ENCODE peak calls at places on chromosome 17, in five cellular contexts. One of them, this sample, is unnamed.

GRCh38 chr17:19744492-19744891 is 3.6 kb downstream of the ALDH3A1 start:
- DNase-seq in H1: no peak
- DNase-seq in GM23338: no peak
- DNase-seq in HepG2: no peak
- DNase-seq in K562: no peak
- DNase-seq in this sample: no peak

GRCh38 chr17:35313875-35314409 is 59.5 kb downstream of the SLFN11 start:
- DNase-seq in H1: no peak
- DNase-seq in GM23338: peak; percentile 37
- DNase-seq in HepG2: no peak
- DNase-seq in K562: no peak
- DNase-seq in this sample: no peak

GRCh38 chr17:8253801-8254200 is 4.7 kb downstream of the PFAS start:
- DNase-seq in H1: no peak
- DNase-seq in GM23338: no peak
- DNase-seq in HepG2: no peak
- DNase-seq in K562: peak; percentile 39
- DNase-seq in this sample: no peak

GRCh38 chr17:73297934-73298861 is 13.6 kb downstream of the CDC42EP4 start:
- DNase-seq in H1: no peak
- DNase-seq in GM23338: no peak
- DNase-seq in HepG2: peak; percentile 36
- DNase-seq in K562: peak; percentile 43
- DNase-seq in this sample: no peak

GRCh38 chr17:60036796-60037677 is 41.7 kb downstream of the HEATR6 start:
- DNase-seq in H1: peak; percentile 44
- DNase-seq in GM23338: peak; percentile 93
- DNase-seq in HepG2: peak; percentile 83
- DNase-seq in K562: peak; percentile 85
- DNase-seq in this sample: peak; percentile 32

GRCh38 chr17:48429156-48429555 is 858 bp downstream of the SKAP1 start:
- DNase-seq in H1: no peak
- DNase-seq in GM23338: no peak
- DNase-seq in HepG2: no peak
- DNase-seq in K562: no peak
- DNase-seq in this sample: no peak

GRCh38 chr17:66560691-66561090 is 258.3 kb downstream of the PRKCA start:
- DNase-seq in H1: no peak
- DNase-seq in GM23338: no peak
- DNase-seq in HepG2: no peak
- DNase-seq in K562: no peak
- DNase-seq in this sample: peak; percentile 89

GRCh38 chr17:61815863-61816523 is 47.3 kb downstream of the BRIP1 start:
- DNase-seq in H1: no peak
- DNase-seq in GM23338: peak; percentile 10
- DNase-seq in HepG2: no peak
- DNase-seq in K562: no peak
- DNase-seq in this sample: no peak

GRCh38 chr17:40443196-40443987 is at the start of gene IGFBP4:
- DNase-seq in H1: no peak
- DNase-seq in GM23338: peak; percentile 91
- DNase-seq in HepG2: peak; percentile 69
- DNase-seq in K562: peak; percentile 86
- DNase-seq in this sample: no peak

GRCh38 chr17:44084131-44084538 is 13.6 kb downstream of the G6PC3 start:
- DNase-seq in H1: no peak
- DNase-seq in GM23338: peak; percentile 86
- DNase-seq in HepG2: no peak
- DNase-seq in K562: peak; percentile 56
- DNase-seq in this sample: no peak

GRCh38 chr17:19712436-19713004 is 3.9 kb downstream of the SLC47A2 start:
- DNase-seq in H1: no peak
- DNase-seq in GM23338: no peak
- DNase-seq in HepG2: no peak
- DNase-seq in K562: no peak
- DNase-seq in this sample: no peak

GRCh38 chr17:8140058-8140412 is 12.2 kb downstream of the PER1 start:
- DNase-seq in H1: no peak
- DNase-seq in GM23338: no peak
- DNase-seq in HepG2: no peak
- DNase-seq in K562: no peak
- DNase-seq in this sample: no peak

GRCh38 chr17:69170377-69170776 is 28.7 kb upstream of the ABCA6 start:
- DNase-seq in H1: no peak
- DNase-seq in GM23338: no peak
- DNase-seq in HepG2: no peak
- DNase-seq in K562: peak; percentile 18
- DNase-seq in this sample: no peak

GRCh38 chr17:31696184-31696602 is 162.9 kb downstream of the COPRS start:
- DNase-seq in H1: no peak
- DNase-seq in GM23338: peak; percentile 59
- DNase-seq in HepG2: peak; percentile 50
- DNase-seq in K562: no peak
- DNase-seq in this sample: no peak

GRCh38 chr17:49567871-49568694 is 7.6 kb upstream of the NXPH3 start:
- DNase-seq in H1: no peak
- DNase-seq in GM23338: peak; percentile 88
- DNase-seq in HepG2: peak; percentile 82
- DNase-seq in K562: peak; percentile 86
- DNase-seq in this sample: no peak
- H3K4me3 ChIP-seq in H1: no peak overlapping the region
- H3K4me3 ChIP-seq in GM23338: peak overlapping the region; percentile 60
- H3K4me3 ChIP-seq in HepG2: peak overlapping the region; percentile 61
- H3K4me3 ChIP-seq in K562: no peak overlapping the region
- H3K4me3 ChIP-seq in this sample: peak overlapping the region; percentile 67

DNA sequence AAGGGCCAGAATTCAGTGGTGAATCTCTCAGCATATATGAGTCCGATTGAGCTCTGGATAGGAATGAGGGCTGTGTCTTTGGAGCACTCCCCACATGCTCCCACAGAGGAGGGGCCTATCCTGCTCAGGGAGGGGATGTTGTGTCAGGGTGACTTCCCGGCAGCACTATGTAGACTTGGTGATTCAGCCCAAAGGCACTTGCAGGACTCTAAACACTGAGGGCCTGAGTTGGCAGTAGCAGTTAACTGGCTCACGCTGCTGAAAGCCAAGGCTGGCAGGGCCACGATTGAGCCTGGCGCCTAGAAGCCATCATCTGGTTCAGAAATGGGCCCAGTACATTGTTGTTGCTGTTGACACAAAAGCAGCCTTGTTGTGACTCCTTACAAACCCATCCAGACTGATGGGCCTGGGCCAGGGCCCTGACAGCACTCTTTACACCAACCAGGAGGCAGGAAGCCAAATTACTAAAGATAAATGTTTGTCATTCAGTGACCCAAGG is 31.9 kb downstream of the NMT1 start:
- DNase-seq in H1: no peak
- DNase-seq in GM23338: no peak
- DNase-seq in HepG2: peak; percentile 82
- DNase-seq in K562: no peak
- DNase-seq in this sample: no peak
- TF ChIP-seq POLR2AphosphoS5 in H1: no peak
- TF ChIP-seq POLR2AphosphoS5 in GM23338: no peak
- TF ChIP-seq POLR2AphosphoS5 in HepG2: no peak
- TF ChIP-seq POLR2AphosphoS5 in K562: no peak
- TF ChIP-seq POLR2AphosphoS5 in this sample: no peak

GRCh38 chr17:79235808-79236207 is 161.2 kb downstream of the ENGASE start:
- DNase-seq in H1: no peak
- DNase-seq in GM23338: no peak
- DNase-seq in HepG2: no peak
- DNase-seq in K562: no peak
- DNase-seq in this sample: no peak

GRCh38 chr17:79230576-79230975 is 156.0 kb downstream of the ENGASE start:
- DNase-seq in H1: no peak
- DNase-seq in GM23338: no peak
- DNase-seq in HepG2: no peak
- DNase-seq in K562: no peak
- DNase-seq in this sample: no peak

GRCh38 chr17:79231766-79232287 is 157.2 kb downstream of the ENGASE start:
- DNase-seq in H1: no peak
- DNase-seq in GM23338: no peak
- DNase-seq in HepG2: no peak
- DNase-seq in K562: no peak
- DNase-seq in this sample: no peak

GRCh38 chr17:79233916-79234551 is 159.4 kb downstream of the ENGASE start:
- DNase-seq in H1: no peak
- DNase-seq in GM23338: no peak
- DNase-seq in HepG2: no peak
- DNase-seq in K562: no peak
- DNase-seq in this sample: no peak

GRCh38 chr17:79232957-79233356 is 158.3 kb downstream of the ENGASE start:
- DNase-seq in H1: no peak
- DNase-seq in GM23338: no peak
- DNase-seq in HepG2: no peak
- DNase-seq in K562: no peak
- DNase-seq in this sample: no peak
- TF ChIP-seq EZH2 in H1: no peak
- TF ChIP-seq EZH2 in GM23338: no peak
- TF ChIP-seq EZH2 in HepG2: no peak
- TF ChIP-seq EZH2 in K562: no peak
- TF ChIP-seq EZH2 in this sample: no peak

DNA sequence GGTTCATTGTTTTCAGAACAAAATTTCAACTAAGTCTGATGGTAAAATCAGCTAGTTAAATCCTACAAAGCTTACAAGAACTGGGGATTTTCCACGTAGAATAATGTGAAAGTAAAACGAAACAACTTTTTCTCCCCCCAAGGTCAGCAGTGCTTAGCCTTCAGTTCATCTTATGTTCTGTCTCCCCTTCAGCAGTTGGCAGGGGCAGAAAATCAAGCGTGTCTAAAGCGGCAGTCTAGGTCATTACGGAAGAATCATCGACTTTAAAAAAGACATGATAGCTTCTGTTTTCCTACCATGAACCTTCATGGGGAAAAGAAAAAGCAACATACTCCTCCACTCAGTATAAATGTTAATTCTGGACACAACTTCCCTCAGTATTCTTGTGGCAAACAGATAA is 50.7 kb downstream of the GNA13 start:
- DNase-seq in H1: no peak
- DNase-seq in GM23338: no peak
- DNase-seq in HepG2: no peak
- DNase-seq in K562: no peak
- DNase-seq in this sample: no peak
- H3K4me3 ChIP-seq in H1: no peak overlapping the region
- H3K4me3 ChIP-seq in GM23338: no peak overlapping the region
- H3K4me3 ChIP-seq in HepG2: no peak overlapping the region
- H3K4me3 ChIP-seq in K562: no peak overlapping the region
- H3K4me3 ChIP-seq in this sample: no peak overlapping the region

This sample was measured in SK-N-MC.